ENCODE peak calls at places on chromosomes 1 and 21, in four cellular contexts. T is GM23338, S is SK-N-SH, H is K562. Y is an unnamed sample.

GRCh38 chr1:94734963-94735899 is 84.9 kb upstream of the SLC44A3 start:
- DNase-seq in S (no peak), T (peak), H (peak), Y (peak)

GRCh38 chr1:46244656-46245371 is 2.7 kb upstream of the RAD54L start:
- DNase-seq in H (peak), T (peak), S (peak), Y (no peak)

GRCh38 chr1:68270993-68271392 is 38.7 kb upstream of the WLS start:
- DNase-seq in S (no peak), T (no peak), H (no peak), Y (no peak)

GRCh38 chr1:200979574-200980451 is 43.7 kb downstream of the KIF21B start:
- DNase-seq in T (peak), H (peak), S (peak), Y (peak)

GRCh38 chr1:100882622-100883186 is 11.9 kb downstream of the EXTL2 start:
- DNase-seq in H (no peak), T (no peak), S (no peak), Y (no peak)

GRCh38 chr1:206987873-206988272 is 17.6 kb upstream of the FCAMR start:
- DNase-seq in S (no peak), H (no peak), T (no peak), Y (no peak)

GRCh38 chr1:193301746-193302145 is 115.3 kb upstream of the B3GALT2 start:
- DNase-seq in H (no peak), T (no peak), S (no peak), Y (no peak)

GRCh38 chr1:39507230-39507928 is 15.9 kb downstream of the BMP8A start:
- DNase-seq in T (peak), S (peak), H (peak), Y (no peak)

GRCh38 chr1:233790662-233791371 is 113.7 kb upstream of the SLC35F3 start:
- DNase-seq in S (peak), H (peak), T (peak), Y (peak)

GRCh38 chr1:87402192-87403046 is 73.7 kb downstream of the LMO4 start:
- DNase-seq in H (no peak), S (no peak), T (no peak), Y (no peak)

GRCh38 chr1:3775498-3776230 is 3.1 kb downstream of the SMIM1 start:
- DNase-seq in S (peak), H (peak), T (peak), Y (peak)

GRCh38 chr1:3777078-3777547 is 4.6 kb downstream of the SMIM1 start:
- DNase-seq in T (no peak), S (no peak), H (no peak), Y (no peak)

GRCh38 chr1:3775248-3775497 is 2.6 kb downstream of the SMIM1 start:
- DNase-seq in H (peak), S (no peak), T (no peak), Y (peak)

GRCh38 chr1:3777647-3778589 is 5.4 kb downstream of the SMIM1 start:
- DNase-seq in H (no peak), S (no peak), T (no peak), Y (no peak)

GRCh38 chr1:3776231-3777030 is 3.9 kb downstream of the SMIM1 start:
- DNase-seq in S (no peak), H (no peak), T (no peak), Y (no peak)
- TF ChIP-seq POLR2AphosphoS5 in S (no peak), H (no peak), T (no peak), Y (no peak)

DNA sequence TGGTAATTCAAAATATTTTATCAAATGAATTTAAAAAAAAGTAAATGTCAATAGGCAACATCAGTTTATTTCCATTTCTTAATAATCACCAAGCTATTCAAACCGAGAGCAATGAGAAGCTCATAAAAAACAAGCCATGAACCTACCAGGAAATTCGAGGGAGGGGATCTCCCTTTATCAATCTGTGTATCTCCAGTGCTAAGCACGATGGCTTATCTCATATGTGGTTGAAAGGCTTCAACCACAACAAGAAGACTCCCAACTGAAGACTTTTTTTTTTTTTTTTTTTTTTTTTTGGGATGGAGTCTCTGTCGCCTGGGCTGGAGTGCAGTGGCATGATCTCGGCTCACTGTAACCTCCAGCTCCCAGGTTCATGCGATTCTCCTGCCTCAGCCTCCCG is 833.3 kb downstream of the USP25 start:
- DNase-seq in S (no peak), T (no peak), H (no peak), Y (no peak)
- TF ChIP-seq POLR2AphosphoS5 in S (no peak), T (no peak), H (no peak), Y (no peak)

GRCh38 chr1:115090547-115090946 is 1.2 kb upstream of the TSPAN2 start:
- DNase-seq in T (peak), H (no peak), S (no peak), Y (no peak)

GRCh38 chr1:115090956-115091355 is 1.7 kb upstream of the TSPAN2 start:
- DNase-seq in S (no peak), H (no peak), T (no peak), Y (no peak)

GRCh38 chr1:115088871-115089442 is 346 bp downstream of the TSPAN2 start:
- DNase-seq in H (no peak), S (peak), T (no peak), Y (no peak)

GRCh38 chr1:115088115-115088794 is 1.0 kb downstream of the TSPAN2 start:
- DNase-seq in S (peak), T (peak), H (no peak), Y (no peak)

GRCh38 chr1:115089443-115090340 is at the start of gene TSPAN2:
- DNase-seq in H (peak), S (peak), T (peak), Y (peak)
- TF ChIP-seq POLR2AphosphoS5 in H (no peak), S (no peak), T (peak), Y (no peak)

DNA sequence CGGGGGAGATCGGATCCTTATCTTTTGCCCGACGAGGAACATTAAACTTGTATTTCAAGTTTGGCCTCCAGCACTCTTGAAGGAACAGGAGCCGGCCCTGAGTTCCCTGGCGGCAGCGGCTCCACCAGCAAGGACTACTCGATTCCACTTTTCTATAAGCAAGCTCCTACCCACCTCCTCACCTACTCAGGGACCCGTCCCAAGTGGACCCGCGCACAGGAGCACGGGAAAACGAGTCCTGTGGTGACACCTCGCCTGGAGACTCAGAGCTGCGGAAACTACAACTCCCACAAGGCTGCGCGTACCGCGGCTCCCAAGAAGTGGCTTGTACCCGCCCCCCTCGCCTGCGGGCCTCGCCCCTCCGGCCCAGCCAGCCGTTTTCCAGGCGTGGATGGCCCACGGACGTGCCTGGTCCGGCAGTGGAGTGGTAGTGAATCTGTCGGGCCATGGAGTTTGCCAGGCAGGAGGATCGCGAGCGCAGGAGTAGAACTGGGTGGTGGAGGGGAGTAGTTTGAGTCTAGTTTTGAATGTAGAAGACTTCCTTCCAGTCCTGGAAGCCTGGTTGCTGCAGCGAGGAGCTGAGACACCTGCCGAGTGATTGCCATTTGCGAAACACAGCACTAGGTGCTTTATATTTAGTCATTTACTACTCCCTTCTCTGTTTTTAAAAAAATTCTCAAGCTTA is at the start of gene ACP6:
- DNase-seq in T (peak), S (peak), H (peak), Y (peak)
- TF ChIP-seq POLR2AphosphoS5 in T (peak), S (peak), H (no peak), Y (peak)

DNA sequence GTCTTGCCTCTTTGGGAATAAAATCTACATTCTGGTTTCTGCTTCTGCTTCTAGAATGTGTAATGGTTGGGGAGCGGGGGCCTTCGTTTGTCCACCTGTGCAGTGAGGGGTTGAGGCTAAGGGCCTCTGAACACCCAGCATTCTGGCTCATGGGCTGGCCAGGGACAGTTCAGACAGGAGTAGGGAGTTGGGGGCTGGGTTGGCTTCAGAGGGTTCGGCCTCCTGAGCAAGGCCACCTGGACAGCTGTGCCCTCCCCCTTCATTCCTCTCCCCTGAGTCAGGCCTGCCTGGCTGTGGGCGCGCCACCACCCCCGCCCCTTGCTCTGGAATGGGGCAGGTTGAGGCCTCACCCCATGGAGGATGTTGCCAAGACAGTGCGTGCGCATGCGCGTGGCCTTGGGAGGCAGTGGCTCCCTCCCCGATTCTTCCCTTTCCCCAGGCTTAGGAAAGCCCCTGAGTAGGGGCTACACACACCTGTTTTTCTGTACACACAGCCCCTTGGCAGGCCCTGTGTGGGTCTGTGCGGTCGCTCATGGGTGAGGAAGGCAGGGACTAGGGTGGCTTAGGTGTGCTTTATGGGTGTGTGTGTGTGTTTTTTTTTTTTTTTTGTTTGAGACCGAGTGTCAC is 57.0 kb downstream of the YARS1 start:
- DNase-seq in S (no peak), H (peak), T (peak), Y (peak)
- TF ChIP-seq POLR2AphosphoS5 in S (no peak), H (no peak), T (no peak), Y (peak)

GRCh38 chr21:42758721-42759593 is 105.5 kb downstream of the PDE9A start:
- DNase-seq in S (no peak), H (no peak), T (no peak), Y (no peak)
- TF ChIP-seq POLR2AphosphoS5 in S (no peak), H (no peak), T (no peak), Y (peak)

GRCh38 chr1:27672750-27673112 is 739 bp upstream of the IFI6 start:
- DNase-seq in H (no peak), S (no peak), T (no peak), Y (no peak)

GRCh38 chr1:27668121-27668807 is 3.7 kb downstream of the IFI6 start:
- DNase-seq in T (no peak), H (no peak), S (no peak), Y (peak)

GRCh38 chr1:27668808-27669723 is 2.9 kb downstream of the IFI6 start:
- DNase-seq in H (peak), S (peak), T (peak), Y (peak)

GRCh38 chr1:27669876-27670275 is 2.1 kb downstream of the IFI6 start:
- DNase-seq in T (no peak), H (no peak), S (no peak), Y (peak)

GRCh38 chr1:27671964-27672749 is at the start of gene IFI6:
- DNase-seq in T (peak), S (peak), H (peak), Y (peak)
- TF ChIP-seq POLR2AphosphoS5 in T (no peak), S (peak), H (no peak), Y (peak)

DNA sequence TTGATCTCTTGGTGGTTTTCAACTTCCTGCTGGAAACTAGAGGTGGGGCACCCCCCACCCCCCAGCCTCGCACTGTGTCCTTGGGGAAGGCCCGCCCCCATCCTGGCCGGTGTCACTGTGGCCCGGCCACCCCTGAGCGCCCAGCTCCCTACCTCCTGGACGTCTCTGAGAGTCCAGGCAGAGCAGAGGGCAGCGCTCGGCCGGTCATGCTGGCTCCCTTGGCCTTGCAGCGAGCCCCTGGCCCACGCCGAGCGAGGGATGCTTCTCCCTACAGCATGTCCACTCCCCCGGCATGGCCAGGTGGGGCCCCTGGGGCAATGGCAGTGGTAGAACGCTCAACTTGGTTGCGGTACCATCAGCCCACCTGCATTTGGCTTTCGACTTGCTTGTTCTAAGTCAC is 28.7 kb upstream of the TRAPPC10 start:
- DNase-seq in H (no peak), T (no peak), S (peak), Y (no peak)
- TF ChIP-seq POLR2AphosphoS5 in H (no peak), T (no peak), S (no peak), Y (no peak)

GRCh38 chr1:1959840-1960479 is 40.9 kb upstream of the TMEM52 start:
- DNase-seq in T (peak), S (peak), H (peak), Y (peak)
- TF ChIP-seq POLR2AphosphoS5 in T (no peak), S (no peak), H (no peak), Y (no peak)

GRCh38 chr21:36323032-36323431 is 3.0 kb downstream of the MORC3 start:
- DNase-seq in H (no peak), T (no peak), S (no peak), Y (no peak)

GRCh38 chr21:36322083-36322424 is 2.1 kb downstream of the MORC3 start:
- DNase-seq in H (no peak), T (no peak), S (no peak), Y (no peak)

GRCh38 chr21:36319767-36320420 is at the start of gene MORC3:
- DNase-seq in H (peak), T (peak), S (peak), Y (peak)

GRCh38 chr21:36321325-36322082 is 1.5 kb downstream of the MORC3 start:
- DNase-seq in H (no peak), S (peak), T (peak), Y (no peak)

GRCh38 chr21:36320421-36321324 is 676 bp downstream of the MORC3 start:
- DNase-seq in S (peak), T (peak), H (no peak), Y (peak)
- TF ChIP-seq POLR2AphosphoS5 in S (no peak), T (no peak), H (peak), Y (no peak)

Y was measured in transverse colon.